ENCODE peak calls at places on chromosomes 16 and 17, in seven cellular contexts. One of them, this sample, is unnamed.

GRCh38 chr16:1135459-1135825 is 17.5 kb upstream of the CACNA1H start:
- DNase-seq in lower lobe of right lung: no peak
- DNase-seq in cardiac muscle cell: no peak
- DNase-seq in mammary epithelial cell: no peak
- DNase-seq in uterus: no peak
- DNase-seq in kidney epithelial cell: no peak
- DNase-seq in transverse colon: no peak
- DNase-seq in this sample: no peak

GRCh38 chr17:52035336-52035915 is 123.1 kb downstream of the CA10 start:
- DNase-seq in lower lobe of right lung: no peak
- DNase-seq in cardiac muscle cell: no peak
- DNase-seq in mammary epithelial cell: no peak
- DNase-seq in uterus: no peak
- DNase-seq in kidney epithelial cell: no peak
- DNase-seq in transverse colon: no peak
- DNase-seq in this sample: no peak

GRCh38 chr16:82183004-82183397 is 13.0 kb upstream of the MPHOSPH6 start:
- DNase-seq in lower lobe of right lung: no peak
- DNase-seq in cardiac muscle cell: no peak
- DNase-seq in mammary epithelial cell: no peak
- DNase-seq in uterus: no peak
- DNase-seq in kidney epithelial cell: no peak
- DNase-seq in transverse colon: no peak
- DNase-seq in this sample: no peak

GRCh38 chr16:53673189-53673588 is 30.5 kb downstream of the RPGRIP1L start:
- DNase-seq in lower lobe of right lung: no peak
- DNase-seq in cardiac muscle cell: no peak
- DNase-seq in mammary epithelial cell: no peak
- DNase-seq in uterus: no peak
- DNase-seq in kidney epithelial cell: no peak
- DNase-seq in transverse colon: no peak
- DNase-seq in this sample: no peak

GRCh38 chr17:59366773-59367656 is 35.6 kb downstream of the YPEL2 start:
- DNase-seq in lower lobe of right lung: peak; percentile 64
- DNase-seq in cardiac muscle cell: peak; percentile 83
- DNase-seq in mammary epithelial cell: no peak
- DNase-seq in uterus: peak; percentile 71
- DNase-seq in kidney epithelial cell: no peak
- DNase-seq in transverse colon: peak; percentile 77
- DNase-seq in this sample: peak; percentile 28

GRCh38 chr17:74981979-74982662 is 5.3 kb upstream of the CDR2L start:
- DNase-seq in lower lobe of right lung: peak; percentile 82
- DNase-seq in cardiac muscle cell: peak; percentile 90
- DNase-seq in mammary epithelial cell: no peak
- DNase-seq in uterus: peak; percentile 69
- DNase-seq in kidney epithelial cell: no peak
- DNase-seq in transverse colon: peak; percentile 77
- DNase-seq in this sample: peak; percentile 69

GRCh38 chr16:1634541-1634940 is 22.4 kb downstream of the CRAMP1 start:
- DNase-seq in lower lobe of right lung: no peak
- DNase-seq in cardiac muscle cell: no peak
- DNase-seq in mammary epithelial cell: no peak
- DNase-seq in uterus: no peak
- DNase-seq in kidney epithelial cell: no peak
- DNase-seq in transverse colon: no peak
- DNase-seq in this sample: no peak

GRCh38 chr16:87702325-87702811 is 63.4 kb downstream of the KLHDC4 start:
- DNase-seq in lower lobe of right lung: no peak
- DNase-seq in cardiac muscle cell: peak; percentile 54
- DNase-seq in mammary epithelial cell: no peak
- DNase-seq in uterus: no peak
- DNase-seq in kidney epithelial cell: no peak
- DNase-seq in transverse colon: peak; percentile 57
- DNase-seq in this sample: no peak

GRCh38 chr16:12247811-12248210 is 271.3 kb downstream of the SNX29 start:
- DNase-seq in lower lobe of right lung: no peak
- DNase-seq in cardiac muscle cell: no peak
- DNase-seq in mammary epithelial cell: no peak
- DNase-seq in uterus: no peak
- DNase-seq in kidney epithelial cell: no peak
- DNase-seq in transverse colon: no peak
- DNase-seq in this sample: no peak

GRCh38 chr16:66502020-66502913 is 47.7 kb downstream of the TK2 start:
- DNase-seq in lower lobe of right lung: peak; percentile 74
- DNase-seq in cardiac muscle cell: no peak
- DNase-seq in mammary epithelial cell: no peak
- DNase-seq in uterus: peak; percentile 92
- DNase-seq in kidney epithelial cell: no peak
- DNase-seq in transverse colon: no peak
- DNase-seq in this sample: no peak

GRCh38 chr16:58020628-58021521 is 4.7 kb upstream of the MMP15 start:
- DNase-seq in lower lobe of right lung: peak; percentile 62
- DNase-seq in cardiac muscle cell: peak; percentile 64
- DNase-seq in mammary epithelial cell: no peak
- DNase-seq in uterus: peak; percentile 66
- DNase-seq in kidney epithelial cell: no peak
- DNase-seq in transverse colon: peak; percentile 72
- DNase-seq in this sample: peak; percentile 54

GRCh38 chr16:87706278-87707000 is 59.3 kb downstream of the KLHDC4 start:
- DNase-seq in lower lobe of right lung: no peak
- DNase-seq in cardiac muscle cell: no peak
- DNase-seq in mammary epithelial cell: no peak
- DNase-seq in uterus: no peak
- DNase-seq in kidney epithelial cell: no peak
- DNase-seq in transverse colon: no peak
- DNase-seq in this sample: no peak

GRCh38 chr17:44118427-44119050 is 4.9 kb downstream of the HDAC5 start:
- DNase-seq in lower lobe of right lung: no peak
- DNase-seq in cardiac muscle cell: no peak
- DNase-seq in mammary epithelial cell: no peak
- DNase-seq in uterus: no peak
- DNase-seq in kidney epithelial cell: no peak
- DNase-seq in transverse colon: no peak
- DNase-seq in this sample: no peak

GRCh38 chr17:1147664-1148063 is 32.1 kb downstream of the ABR start:
- DNase-seq in lower lobe of right lung: no peak
- DNase-seq in cardiac muscle cell: peak; percentile 82
- DNase-seq in mammary epithelial cell: peak; percentile 74
- DNase-seq in uterus: no peak
- DNase-seq in kidney epithelial cell: no peak
- DNase-seq in transverse colon: peak; percentile 88
- DNase-seq in this sample: no peak

GRCh38 chr16:85291302-85292148 is 179.3 kb upstream of the CIBAR2 start:
- DNase-seq in lower lobe of right lung: peak; percentile 75
- DNase-seq in cardiac muscle cell: no peak
- DNase-seq in mammary epithelial cell: no peak
- DNase-seq in uterus: no peak
- DNase-seq in kidney epithelial cell: no peak
- DNase-seq in transverse colon: peak; percentile 68
- DNase-seq in this sample: no peak

GRCh38 chr16:74999208-74999682 is 421 bp downstream of the ZNRF1 start:
- DNase-seq in lower lobe of right lung: peak; percentile 54
- DNase-seq in cardiac muscle cell: no peak
- DNase-seq in mammary epithelial cell: no peak
- DNase-seq in uterus: no peak
- DNase-seq in kidney epithelial cell: no peak
- DNase-seq in transverse colon: peak; percentile 29
- DNase-seq in this sample: peak; percentile 20

GRCh38 chr16:4096509-4096908 is 19.7 kb downstream of the ADCY9 start:
- DNase-seq in lower lobe of right lung: no peak
- DNase-seq in cardiac muscle cell: no peak
- DNase-seq in mammary epithelial cell: no peak
- DNase-seq in uterus: no peak
- DNase-seq in kidney epithelial cell: no peak
- DNase-seq in transverse colon: no peak
- DNase-seq in this sample: no peak

GRCh38 chr17:16439303-16439791 is 24.0 kb downstream of the TRPV2 start:
- DNase-seq in lower lobe of right lung: no peak
- DNase-seq in cardiac muscle cell: peak; percentile 46
- DNase-seq in mammary epithelial cell: no peak
- DNase-seq in uterus: no peak
- DNase-seq in kidney epithelial cell: no peak
- DNase-seq in transverse colon: no peak
- DNase-seq in this sample: no peak

GRCh38 chr16:87581867-87582220 is 20.5 kb upstream of the JPH3 start:
- DNase-seq in lower lobe of right lung: no peak
- DNase-seq in cardiac muscle cell: no peak
- DNase-seq in mammary epithelial cell: peak; percentile 79
- DNase-seq in uterus: peak; percentile 93
- DNase-seq in kidney epithelial cell: peak; percentile 90
- DNase-seq in transverse colon: peak; percentile 60
- DNase-seq in this sample: no peak

GRCh38 chr17:2863204-2863603 is 67.0 kb downstream of the RAP1GAP2 start:
- DNase-seq in lower lobe of right lung: no peak
- DNase-seq in cardiac muscle cell: no peak
- DNase-seq in mammary epithelial cell: no peak
- DNase-seq in uterus: no peak
- DNase-seq in kidney epithelial cell: no peak
- DNase-seq in transverse colon: no peak
- DNase-seq in this sample: no peak

DNA sequence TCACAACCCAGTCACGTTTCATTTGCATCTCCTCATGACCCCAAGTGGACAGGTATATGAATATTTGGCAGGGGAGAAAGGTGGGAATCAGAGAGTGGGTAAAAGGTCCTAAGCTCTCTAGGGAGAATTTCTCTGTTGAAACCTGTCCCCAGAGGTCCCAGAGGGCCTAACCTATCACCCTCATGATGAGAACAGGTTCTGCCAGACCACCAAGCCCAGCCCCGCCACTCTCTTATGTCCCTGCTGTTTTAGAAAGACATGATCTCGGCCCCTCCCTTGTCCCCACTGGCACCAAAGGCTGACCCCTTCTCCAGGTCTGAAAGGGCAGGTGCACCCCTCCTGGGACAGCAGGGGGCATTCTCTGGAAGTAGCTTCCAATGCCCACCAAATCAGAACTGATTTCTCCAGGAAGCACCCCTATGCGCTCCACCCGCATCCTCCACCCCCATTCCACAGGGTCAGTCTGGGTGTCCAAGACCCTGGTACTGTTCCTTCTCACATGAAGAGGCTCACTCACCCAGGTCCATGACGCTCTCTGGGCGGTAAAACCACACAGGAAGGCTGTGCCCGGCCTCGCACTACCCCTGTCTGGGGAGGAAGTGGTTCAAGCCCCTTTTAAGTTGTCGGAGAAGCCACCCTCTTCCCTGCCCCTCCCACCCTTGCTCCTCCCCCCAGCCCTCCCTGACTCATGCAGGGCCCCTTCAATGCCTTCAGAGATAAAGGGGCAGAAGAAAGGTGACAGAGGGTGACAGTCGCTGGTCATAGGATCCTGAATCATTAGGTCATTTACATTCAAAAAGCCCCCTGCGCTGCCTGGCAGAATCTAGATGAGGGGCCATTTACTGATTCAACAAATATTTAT is at the start of gene CCR7:
- DNase-seq in lower lobe of right lung: no peak
- DNase-seq in cardiac muscle cell: no peak
- DNase-seq in mammary epithelial cell: no peak
- DNase-seq in uterus: no peak
- DNase-seq in kidney epithelial cell: no peak
- DNase-seq in transverse colon: peak; percentile 58
- DNase-seq in this sample: no peak
- TF ChIP-seq CTCF in lower lobe of right lung: no peak
- TF ChIP-seq CTCF in cardiac muscle cell: no peak
- TF ChIP-seq CTCF in mammary epithelial cell: no peak
- TF ChIP-seq CTCF in uterus: no peak
- TF ChIP-seq CTCF in kidney epithelial cell: no peak
- TF ChIP-seq CTCF in transverse colon: no peak
- TF ChIP-seq CTCF in this sample: no peak

DNA sequence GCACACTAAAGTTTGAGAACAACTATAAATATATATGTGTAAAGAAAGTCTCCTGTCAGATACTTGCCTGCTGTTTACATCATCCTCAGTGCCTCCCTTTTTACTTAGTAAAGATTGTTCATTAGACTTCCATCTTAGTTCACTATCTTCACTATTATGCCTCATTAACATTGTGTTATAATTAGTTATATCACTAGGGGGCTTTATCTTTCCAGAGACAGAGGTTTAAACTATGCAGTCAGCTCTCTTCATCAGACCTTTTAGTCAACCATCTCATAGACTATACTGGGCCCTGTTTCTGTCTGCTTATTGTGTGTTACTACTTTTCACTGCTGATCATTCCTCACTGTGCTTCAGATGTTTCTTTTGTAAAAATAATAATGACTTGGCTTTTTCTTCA is 630.8 kb upstream of the KIF2B start:
- DNase-seq in lower lobe of right lung: no peak
- DNase-seq in cardiac muscle cell: peak; percentile 1
- DNase-seq in mammary epithelial cell: no peak
- DNase-seq in uterus: no peak
- DNase-seq in kidney epithelial cell: no peak
- DNase-seq in transverse colon: no peak
- DNase-seq in this sample: no peak
- TF ChIP-seq CTCF in lower lobe of right lung: no peak
- TF ChIP-seq CTCF in cardiac muscle cell: no peak
- TF ChIP-seq CTCF in mammary epithelial cell: no peak
- TF ChIP-seq CTCF in uterus: no peak
- TF ChIP-seq CTCF in kidney epithelial cell: peak; percentile 5
- TF ChIP-seq CTCF in transverse colon: no peak
- TF ChIP-seq CTCF in this sample: no peak

GRCh38 chr16:71648921-71649320 is 22.9 kb downstream of the MARVELD3 start:
- DNase-seq in lower lobe of right lung: no peak
- DNase-seq in cardiac muscle cell: no peak
- DNase-seq in mammary epithelial cell: no peak
- DNase-seq in uterus: no peak
- DNase-seq in kidney epithelial cell: no peak
- DNase-seq in transverse colon: no peak
- DNase-seq in this sample: no peak
- TF ChIP-seq CTCF in lower lobe of right lung: no peak
- TF ChIP-seq CTCF in cardiac muscle cell: peak; percentile 57
- TF ChIP-seq CTCF in mammary epithelial cell: peak; percentile 32
- TF ChIP-seq CTCF in uterus: no peak
- TF ChIP-seq CTCF in kidney epithelial cell: peak; percentile 37
- TF ChIP-seq CTCF in transverse colon: peak; percentile 31
- TF ChIP-seq CTCF in this sample: peak; percentile 38

GRCh38 chr16:5504028-5504758 is 406.6 kb upstream of the EEF2KMT start:
- DNase-seq in lower lobe of right lung: no peak
- DNase-seq in cardiac muscle cell: no peak
- DNase-seq in mammary epithelial cell: no peak
- DNase-seq in uterus: no peak
- DNase-seq in kidney epithelial cell: no peak
- DNase-seq in transverse colon: no peak
- DNase-seq in this sample: no peak

GRCh38 chr16:5506021-5506420 is 408.4 kb upstream of the EEF2KMT start:
- DNase-seq in lower lobe of right lung: no peak
- DNase-seq in cardiac muscle cell: no peak
- DNase-seq in mammary epithelial cell: no peak
- DNase-seq in uterus: no peak
- DNase-seq in kidney epithelial cell: no peak
- DNase-seq in transverse colon: no peak
- DNase-seq in this sample: no peak

GRCh38 chr16:5502944-5503343 is 405.3 kb upstream of the EEF2KMT start:
- DNase-seq in lower lobe of right lung: no peak
- DNase-seq in cardiac muscle cell: no peak
- DNase-seq in mammary epithelial cell: no peak
- DNase-seq in uterus: no peak
- DNase-seq in kidney epithelial cell: no peak
- DNase-seq in transverse colon: no peak
- DNase-seq in this sample: no peak

GRCh38 chr16:5502467-5502869 is 404.9 kb upstream of the EEF2KMT start:
- DNase-seq in lower lobe of right lung: no peak
- DNase-seq in cardiac muscle cell: peak; percentile 63
- DNase-seq in mammary epithelial cell: no peak
- DNase-seq in uterus: no peak
- DNase-seq in kidney epithelial cell: no peak
- DNase-seq in transverse colon: peak; percentile 10
- DNase-seq in this sample: peak; percentile 39

GRCh38 chr16:5505093-5505887 is 407.7 kb upstream of the EEF2KMT start:
- DNase-seq in lower lobe of right lung: no peak
- DNase-seq in cardiac muscle cell: no peak
- DNase-seq in mammary epithelial cell: no peak
- DNase-seq in uterus: no peak
- DNase-seq in kidney epithelial cell: no peak
- DNase-seq in transverse colon: no peak
- DNase-seq in this sample: no peak
- TF ChIP-seq CTCF in lower lobe of right lung: no peak
- TF ChIP-seq CTCF in cardiac muscle cell: no peak
- TF ChIP-seq CTCF in mammary epithelial cell: no peak
- TF ChIP-seq CTCF in uterus: no peak
- TF ChIP-seq CTCF in kidney epithelial cell: no peak
- TF ChIP-seq CTCF in transverse colon: no peak
- TF ChIP-seq CTCF in this sample: no peak

This sample was measured in progenitor cell of endocrine pancreas.